ENCODE peak calls at places on chromosomes 6 and 20, in seven cellular contexts. M is GM12891, P is K562, S is GM12878, A is HepG2, O is SK-N-SH, V is H1. I is an unnamed sample.

GRCh38 chr6:137536104-137536773 is 42.0 kb upstream of the OLIG3 start:
- DNase-seq in O (no peak), P (no peak), S (no peak), M (no peak), A (no peak), V (no peak), I (no peak)

GRCh38 chr6:43861212-43861918 is 91.4 kb downstream of the VEGFA start:
- DNase-seq in S (no peak), M (no peak), V (no peak), O (no peak), P (no peak), A (no peak), I (no peak)

GRCh38 chr6:166989427-166990034 is 9.7 kb upstream of the CEP43 start:
- DNase-seq in P (no peak), O (peak; percentile 34), V (no peak), S (no peak), A (peak; percentile 47), M (no peak), I (no peak)

GRCh38 chr20:47676912-47677311 is 108.4 kb downstream of the SULF2 start:
- DNase-seq in A (no peak), V (no peak), P (no peak), M (no peak), O (no peak), S (no peak), I (no peak)

GRCh38 chr20:45343867-45344721 is 4.1 kb downstream of the SDC4 start:
- DNase-seq in O (no peak), P (no peak), M (no peak), V (no peak), S (no peak), A (peak; percentile 97), I (no peak)

GRCh38 chr6:157630463-157631080 is 192.5 kb upstream of the SNX9 start:
- DNase-seq in S (no peak), A (no peak), V (no peak), P (no peak), M (no peak), O (no peak), I (no peak)

GRCh38 chr20:33441142-33441955 is 2.2 kb downstream of the SNTA1 start:
- DNase-seq in A (peak; percentile 71), M (no peak), V (no peak), O (no peak), S (no peak), P (peak; percentile 48), I (no peak)

GRCh38 chr6:82182756-82183155 is 64.8 kb downstream of the IBTK start:
- DNase-seq in P (no peak), S (no peak), A (no peak), V (no peak), M (no peak), O (no peak), I (no peak)

GRCh38 chr6:120198033-120198432 is 848.5 kb upstream of the MAN1A1 start:
- DNase-seq in M (no peak), V (no peak), O (peak; percentile 0), P (no peak), A (peak; percentile 59), S (no peak), I (no peak)

GRCh38 chr20:57294558-57294957 is 28.1 kb upstream of the BMP7 start:
- DNase-seq in M (no peak), A (peak; percentile 19), S (no peak), V (no peak), P (no peak), O (no peak), I (no peak)

GRCh38 chr6:35610830-35611229 is 77.9 kb downstream of the FKBP5 start:
- DNase-seq in S (no peak), A (no peak), M (no peak), O (no peak), P (no peak), V (no peak), I (no peak)

GRCh38 chr6:79127660-79128059 is 49.6 kb upstream of the PHIP start:
- DNase-seq in M (no peak), P (no peak), A (peak; percentile 13), V (no peak), O (no peak), S (no peak), I (no peak)

GRCh38 chr6:27303613-27304272 is 8.3 kb downstream of the POM121L2 start:
- DNase-seq in M (no peak), P (no peak), S (no peak), V (no peak), A (no peak), O (no peak), I (no peak)

GRCh38 chr6:135128268-135128914 is 52.7 kb upstream of the MYB start:
- DNase-seq in O (no peak), V (no peak), A (no peak), P (no peak), S (no peak), M (peak; percentile 29), I (no peak)

GRCh38 chr6:46380152-46380807 is 111.0 kb downstream of the RCAN2 start:
- DNase-seq in V (no peak), A (no peak), M (no peak), S (no peak), O (no peak), P (no peak), I (no peak)

GRCh38 chr6:142331601-142332000 is 29.8 kb downstream of the ADGRG6 start:
- DNase-seq in S (no peak), A (no peak), M (no peak), V (no peak), P (no peak), O (no peak), I (no peak)

GRCh38 chr6:710601-711571 is 17.9 kb upstream of the EXOC2 start:
- DNase-seq in O (peak; percentile 50), A (no peak), M (peak; percentile 60), V (peak; percentile 75), S (peak; percentile 66), P (peak; percentile 24), I (peak; percentile 52)

GRCh38 chr20:62797671-62798532 is 1.6 kb downstream of the MRGBP start:
- DNase-seq in M (no peak), P (no peak), S (no peak), A (no peak), O (no peak), V (no peak), I (no peak)
- TF ChIP-seq TAF1 in M (no peak), P (no peak), S (no peak), A (peak; percentile 22), O (no peak), V (no peak), I (no peak)

DNA sequence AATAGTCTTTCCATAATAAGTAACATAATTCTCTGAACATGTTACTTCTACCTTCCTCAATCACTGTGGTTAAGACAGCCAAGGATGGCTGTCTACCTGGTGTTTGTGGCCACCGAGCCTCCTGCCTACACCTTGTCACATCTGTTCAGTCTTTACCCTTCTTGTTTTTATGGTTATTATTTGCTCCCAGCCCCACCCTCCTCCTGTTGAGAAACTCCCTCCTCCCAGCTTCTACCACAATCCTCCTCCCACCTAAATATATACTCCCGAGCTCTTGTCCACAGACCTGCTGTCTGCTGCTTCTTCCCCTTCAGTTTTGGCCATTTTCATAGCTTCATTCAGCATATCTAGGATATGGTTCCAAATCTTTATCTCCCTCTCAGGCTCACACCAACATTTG is 35.7 kb upstream of the GABRR1 start:
- DNase-seq in S (no peak), M (no peak), O (no peak), V (no peak), A (no peak), P (no peak), I (no peak)
- TF ChIP-seq TAF1 in S (no peak), M (no peak), O (no peak), V (no peak), A (no peak), P (no peak), I (no peak)

DNA sequence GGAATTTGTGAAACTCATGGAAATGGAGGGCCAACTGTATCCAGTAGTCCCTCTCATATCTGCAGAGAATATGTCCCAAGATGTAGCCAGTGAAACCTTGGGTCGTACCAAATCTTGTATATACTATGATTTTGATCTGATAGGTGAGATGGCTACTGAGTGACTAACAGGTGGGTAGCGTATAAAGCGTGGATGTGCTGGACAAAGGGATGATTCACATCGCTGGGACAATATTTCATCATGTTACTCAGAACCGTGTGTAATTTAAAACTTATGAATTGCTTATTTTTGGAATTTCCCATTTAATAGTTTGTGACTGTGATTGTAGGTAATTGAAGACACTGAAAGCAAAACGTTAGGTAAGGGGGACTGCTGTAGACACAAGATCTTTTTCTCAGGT is 144.1 kb downstream of the SMAP1 start:
- DNase-seq in A (no peak), V (no peak), M (no peak), P (no peak), O (no peak), S (no peak), I (no peak)
- TF ChIP-seq TAF1 in A (no peak), V (no peak), M (no peak), P (no peak), O (no peak), S (no peak), I (no peak)

GRCh38 chr6:4295058-4295788 is 159.8 kb upstream of the ECI2 start:
- DNase-seq in P (no peak), M (no peak), O (no peak), S (no peak), V (no peak), A (no peak), I (no peak)

GRCh38 chr6:4287811-4288244 is 152.5 kb upstream of the ECI2 start:
- DNase-seq in A (no peak), P (no peak), O (peak; percentile 21), S (no peak), M (no peak), V (no peak), I (no peak)

GRCh38 chr6:4291453-4292403 is 156.4 kb upstream of the ECI2 start:
- DNase-seq in S (no peak), O (no peak), P (peak; percentile 24), A (peak; percentile 20), M (no peak), V (no peak), I (no peak)

GRCh38 chr6:4294636-4295035 is 159.3 kb upstream of the ECI2 start:
- DNase-seq in A (no peak), O (no peak), V (no peak), P (no peak), S (no peak), M (no peak), I (no peak)

DNA sequence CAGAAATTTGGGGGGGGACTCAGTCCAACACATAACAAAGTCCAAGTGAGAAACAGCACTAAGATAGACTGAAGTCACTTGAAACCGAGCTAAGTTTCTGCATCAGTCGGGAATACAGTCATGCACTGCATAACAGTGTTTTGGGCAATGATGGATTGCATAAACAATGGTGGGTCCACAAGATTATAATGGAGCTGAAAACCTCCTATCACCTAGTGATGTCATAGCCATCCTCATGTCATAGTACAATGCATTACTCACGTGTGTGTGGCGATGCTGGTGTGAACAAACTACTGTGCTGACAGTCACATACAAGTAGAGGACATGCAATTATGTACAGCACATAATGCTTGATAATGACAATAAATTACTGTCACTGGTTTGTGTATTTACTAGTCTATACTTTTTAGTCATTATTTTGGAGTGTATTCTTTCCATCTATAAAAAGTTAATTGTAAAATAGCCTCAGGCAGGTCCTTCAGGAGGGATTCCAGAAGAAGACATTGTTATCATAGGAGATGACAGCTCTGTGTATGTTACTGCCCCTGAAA is 154.5 kb upstream of the ECI2 start:
- DNase-seq in V (no peak), S (no peak), A (no peak), M (no peak), O (no peak), P (no peak), I (no peak)
- TF ChIP-seq TAF1 in V (no peak), S (no peak), A (no peak), M (no peak), O (no peak), P (no peak), I (no peak)

I was measured in GM12892.